ENCODE peak calls at places on chromosome 18, in four cellular contexts. I, B, P and Z are unnamed samples.

GRCh38 chr18:12993439-12993838 is 2.3 kb downstream of the CEP192 start:
- DNase-seq in P (peak; percentile 6), B (peak; percentile 76), I (no peak), Z (no peak)

GRCh38 chr18:35479911-35480586 is 17.7 kb downstream of the INO80C start:
- DNase-seq in B (no peak), I (no peak), P (no peak), Z (no peak)

GRCh38 chr18:3449702-3450357 is at the start of gene TGIF1:
- DNase-seq in B (peak; percentile 95), I (peak; percentile 90), P (peak; percentile 92), Z (peak; percentile 61)

GRCh38 chr18:27674411-27674810 is 489.3 kb upstream of the CHST9 start:
- DNase-seq in I (no peak), B (no peak), P (no peak), Z (no peak)

GRCh38 chr18:8662574-8663255 is 42.6 kb upstream of the MTCL1 start:
- DNase-seq in I (no peak), B (peak; percentile 92), P (no peak), Z (no peak)

GRCh38 chr18:74631242-74632087 is 33.8 kb downstream of the ZNF407 start:
- DNase-seq in P (no peak), B (no peak), I (no peak), Z (no peak)

GRCh38 chr18:13289501-13290205 is 71.1 kb downstream of the LDLRAD4 start:
- DNase-seq in B (no peak), I (no peak), P (no peak), Z (no peak)

GRCh38 chr18:59736061-59736460 is 38.8 kb upstream of the CCBE1 start:
- DNase-seq in I (no peak), P (no peak), B (no peak), Z (no peak)

GRCh38 chr18:55886886-55887285 is 298.9 kb upstream of the TCF4 start:
- DNase-seq in I (no peak), B (no peak), P (no peak), Z (no peak)

GRCh38 chr18:11336241-11336640 is 186.9 kb upstream of the PIEZO2 start:
- DNase-seq in I (no peak), B (no peak), P (no peak), Z (no peak)

GRCh38 chr18:62807406-62807805 is 92.1 kb downstream of the PHLPP1 start:
- DNase-seq in B (no peak), I (no peak), P (no peak), Z (no peak)

GRCh38 chr18:2316686-2317308 is 254.5 kb downstream of the METTL4 start:
- DNase-seq in B (no peak), I (no peak), P (no peak), Z (no peak)
- H3K4me3 ChIP-seq in B (no peak overlapping the region), I (no peak overlapping the region), P (no peak overlapping the region), Z (no peak overlapping the region)

GRCh38 chr18:57837917-57838548 is 34.9 kb upstream of the ATP8B1 start:
- DNase-seq in P (no peak), B (no peak), I (no peak), Z (no peak)

GRCh38 chr18:57841568-57841967 is 38.5 kb upstream of the ATP8B1 start:
- DNase-seq in P (no peak), B (no peak), I (no peak), Z (no peak)

GRCh38 chr18:57843403-57843802 is 40.3 kb upstream of the ATP8B1 start:
- DNase-seq in I (no peak), P (no peak), B (no peak), Z (no peak)

GRCh38 chr18:57836557-57836956 is 33.4 kb upstream of the ATP8B1 start:
- DNase-seq in P (no peak), I (no peak), B (no peak), Z (peak; percentile 6)

GRCh38 chr18:57839942-57840381 is 36.8 kb upstream of the ATP8B1 start:
- DNase-seq in I (no peak), P (no peak), B (no peak), Z (no peak)
- H3K27ac ChIP-seq in I (no peak overlapping the region), P (no peak overlapping the region), B (no peak overlapping the region), Z (no peak overlapping the region)

GRCh38 chr18:24785019-24785418 is 324.6 kb downstream of the HRH4 start:
- DNase-seq in P (no peak), B (no peak), I (no peak), Z (no peak)
- H3K27me3 ChIP-seq in P (no peaks in the 10 kb centered on the region), B (no peaks in the 10 kb centered on the region), I (no peaks in the 10 kb centered on the region), Z (no peaks in the 10 kb centered on the region)

DNA sequence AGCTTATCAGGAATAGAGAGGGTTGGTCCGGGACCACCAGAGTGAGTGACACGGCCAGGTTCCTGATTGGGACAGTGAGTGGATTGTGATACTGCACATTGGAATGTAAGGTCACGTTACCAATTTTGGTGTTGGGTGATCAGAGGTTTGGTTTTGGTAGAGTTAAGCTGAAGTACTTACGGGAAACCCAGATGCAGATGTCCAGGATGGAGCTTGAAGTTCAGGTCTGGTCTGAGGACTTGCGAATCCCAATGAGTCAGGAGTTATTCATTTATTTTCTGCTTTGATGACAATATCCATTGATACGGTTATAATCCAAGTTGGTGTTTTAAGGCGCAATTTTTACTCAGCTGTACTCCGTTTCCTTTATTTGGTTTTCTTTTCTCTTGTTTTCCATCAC is 273.6 kb downstream of the ALPK2 start:
- DNase-seq in B (no peak), P (no peak), I (no peak), Z (no peak)
- H3K4me3 ChIP-seq in B (no peak overlapping the region), P (no peak overlapping the region), I (no peak overlapping the region), Z (no peak overlapping the region)

GRCh38 chr18:76571689-76572088 is 76.6 kb upstream of the ZNF516 start:
- DNase-seq in B (peak; percentile 39), I (no peak), P (no peak), Z (no peak)

GRCh38 chr18:76568726-76569125 is 73.7 kb upstream of the ZNF516 start:
- DNase-seq in P (no peak), I (no peak), B (no peak), Z (no peak)

GRCh38 chr18:76567835-76568445 is 72.9 kb upstream of the ZNF516 start:
- DNase-seq in I (no peak), B (no peak), P (no peak), Z (no peak)

GRCh38 chr18:76566987-76567386 is 71.9 kb upstream of the ZNF516 start:
- DNase-seq in I (no peak), P (no peak), B (no peak), Z (no peak)

DNA sequence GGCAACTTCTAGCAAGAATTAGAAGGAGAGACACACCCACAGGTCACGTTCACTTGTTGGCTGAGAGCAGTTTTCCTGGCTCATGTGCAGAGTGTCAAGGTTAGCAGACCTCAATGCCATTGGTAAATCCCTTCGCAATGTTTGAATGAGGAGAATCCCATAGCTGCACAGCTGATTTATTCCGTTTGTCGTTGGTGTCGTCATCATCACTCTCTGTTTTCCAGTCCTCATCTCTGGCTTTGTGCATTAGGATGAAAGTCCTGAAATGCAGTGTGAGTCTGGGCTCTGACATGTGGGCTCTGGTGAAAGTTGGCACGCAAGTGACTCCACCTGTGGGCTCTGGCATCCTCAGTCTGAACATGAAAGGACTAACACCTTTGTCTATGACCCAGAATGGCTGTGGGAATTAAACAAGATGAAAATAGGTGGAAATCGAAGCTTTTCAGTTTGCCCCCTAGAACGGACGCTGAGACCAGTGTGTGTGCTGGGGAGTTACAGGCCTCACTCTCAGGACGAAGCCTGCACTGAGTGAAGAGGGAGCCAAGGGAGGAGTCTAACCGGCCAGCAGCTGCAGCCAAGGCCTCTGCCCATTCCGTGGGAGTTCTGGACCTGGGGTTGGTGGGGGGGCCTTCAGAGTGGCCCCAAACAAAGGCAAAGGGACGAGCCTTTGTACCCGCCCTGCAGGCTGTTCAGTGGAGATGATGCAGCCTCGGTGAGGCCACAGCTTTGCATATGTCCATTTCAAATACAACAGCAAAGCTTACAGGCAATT is 74.8 kb upstream of the ZNF516 start:
- DNase-seq in B (no peak), P (peak; percentile 32), I (no peak), Z (no peak)
- H3K27ac ChIP-seq in B (no peak overlapping the region), P (no peak overlapping the region), I (no peak overlapping the region), Z (no peak overlapping the region)

GRCh38 chr18:70464343-70465114 is 175.7 kb downstream of the SOCS6 start:
- DNase-seq in B (peak; percentile 83), I (no peak), P (peak; percentile 83), Z (peak; percentile 85)
- H3K27me3 ChIP-seq in B (no peaks in the 10 kb centered on the region), I (peaks cover under 1% of the 10 kb centered on the region), P (no peaks in the 10 kb centered on the region), Z (no peaks in the 10 kb centered on the region)

DNA sequence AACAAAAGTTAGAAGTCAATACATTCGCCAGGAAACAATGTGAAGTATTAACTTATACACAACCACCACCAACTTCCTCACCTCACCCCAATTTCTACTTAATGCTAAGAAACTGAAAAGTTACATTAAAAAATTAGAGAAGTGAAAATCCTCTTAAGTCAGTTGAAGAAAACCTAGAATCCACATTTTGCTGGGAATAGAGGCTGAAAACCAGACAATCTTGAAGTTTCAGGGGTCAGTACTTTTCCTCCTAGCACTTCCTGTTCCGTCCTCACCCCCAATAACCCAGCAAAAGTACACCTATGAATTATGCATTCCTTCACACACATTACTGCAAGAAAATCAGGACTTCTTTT is 6.3 kb downstream of the YES1 start:
- DNase-seq in B (no peak), P (no peak), I (no peak), Z (no peak)
- H3K4me3 ChIP-seq in B (no peak overlapping the region), P (no peak overlapping the region), I (peak overlapping the region; percentile 15), Z (no peak overlapping the region)

GRCh38 chr18:45775241-45775676 is 50.2 kb upstream of the SIGLEC15 start:
- DNase-seq in B (peak; percentile 81), I (peak; percentile 78), P (peak; percentile 13), Z (peak; percentile 74)
- H3K27ac ChIP-seq in B (no peak overlapping the region), I (peak overlapping the region; percentile 88), P (no peak overlapping the region), Z (no peak overlapping the region)

GRCh38 chr18:46478796-46479195 is 178.2 kb downstream of the LOXHD1 start:
- DNase-seq in P (no peak), I (no peak), B (no peak), Z (no peak)

GRCh38 chr18:46475367-46475752 is 181.7 kb downstream of the LOXHD1 start:
- DNase-seq in I (no peak), B (no peak), P (no peak), Z (no peak)

GRCh38 chr18:46480187-46480586 is 176.8 kb downstream of the LOXHD1 start:
- DNase-seq in I (no peak), P (no peak), B (no peak), Z (no peak)

GRCh38 chr18:46474487-46475366 is 182.3 kb downstream of the LOXHD1 start:
- DNase-seq in B (no peak), P (no peak), I (no peak), Z (no peak)

DNA sequence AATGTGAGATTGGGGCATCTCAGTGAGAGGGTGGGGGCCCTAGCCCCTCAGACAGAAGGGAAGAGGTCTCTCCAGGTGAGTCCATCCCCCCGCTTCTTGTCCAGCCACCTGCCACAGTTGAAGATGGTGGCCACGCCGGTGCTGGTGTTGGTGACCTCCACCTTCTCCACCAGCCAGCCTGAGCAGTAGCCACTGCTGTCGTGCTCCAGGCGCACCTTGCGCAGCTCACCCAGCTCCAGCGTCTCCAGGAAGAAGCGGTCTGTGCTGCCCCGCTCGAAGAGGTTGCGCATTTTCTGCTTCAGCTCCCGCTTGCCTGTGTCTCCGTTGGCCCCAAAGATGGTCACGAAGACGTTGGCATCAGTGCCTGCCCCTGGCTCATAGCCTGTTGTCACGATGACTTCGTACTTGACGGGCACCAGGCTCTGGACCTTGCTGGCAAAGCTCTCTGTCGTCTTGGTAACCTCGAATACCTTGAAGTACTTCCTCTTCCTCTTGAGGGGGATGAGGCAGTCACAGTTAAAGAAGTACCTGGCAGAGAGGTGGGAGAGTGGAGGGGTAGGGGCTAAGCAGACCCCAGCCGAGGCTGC is 179.5 kb downstream of the LOXHD1 start:
- DNase-seq in B (no peak), P (no peak), I (no peak), Z (no peak)
- H3K27me3 ChIP-seq in B (no peaks in the 10 kb centered on the region), P (no peaks in the 10 kb centered on the region), I (no peaks in the 10 kb centered on the region), Z (peaks cover 3% of the 10 kb centered on the region)